ENCODE peak calls at places on chromosomes 5 and 9, in eight cellular contexts. T is CD8-positive, alpha-beta T cell; M is fibroblast of the aortic adventitia; K is BJ; Q is NCI-H2081 treated with DMSO at 0.1 percent for 48 hours; G is foreskin fibroblast; I is stimulated activated CD4-positive, alpha-beta T cell treated with anti-CD3 and anti-CD28 coated beads, TNF-alpha, amount 100 ng/mL, for 4 hours; F is DMS79 treated with DMSO at 0.1 percent for 48 hours. O is an unnamed sample.

GRCh38 chr9:97559111-97559514 is 57.6 kb downstream of the TMOD1 start:
- DNase-seq in T (no peak), M (no peak), K (no peak), I (no peak), F (no peak), Q (no peak), G (no peak), O (no peak)

GRCh38 chr9:128733256-128733655 is 9.3 kb upstream of the ZDHHC12 start:
- DNase-seq in F (peak; percentile 18), G (peak; percentile 81), T (no peak), M (peak; percentile 74), Q (peak; percentile 56), I (no peak), K (no peak), O (peak; percentile 87)

GRCh38 chr5:112636288-112636731 is 101.4 kb upstream of the APC start:
- DNase-seq in F (no peak), K (no peak), I (no peak), M (no peak), T (no peak), Q (no peak), G (no peak), O (no peak)

GRCh38 chr5:146877783-146878470 is 630 bp downstream of the PPP2R2B start:
- DNase-seq in Q (no peak), M (peak; percentile 4), I (no peak), G (peak; percentile 0), F (no peak), K (no peak), T (peak; percentile 7), O (no peak)

GRCh38 chr9:126424511-126424910 is 97.9 kb downstream of the MVB12B start:
- DNase-seq in I (no peak), F (no peak), T (no peak), G (no peak), Q (no peak), M (no peak), K (no peak), O (no peak)

GRCh38 chr5:147234825-147235635 is at the start of gene STK32A:
- DNase-seq in T (no peak), Q (no peak), G (peak; percentile 19), M (no peak), F (peak; percentile 63), K (no peak), I (no peak), O (no peak)

GRCh38 chr5:173003360-173003759 is 19.8 kb downstream of the ATP6V0E1 start:
- DNase-seq in K (no peak), T (no peak), G (no peak), I (no peak), F (no peak), Q (no peak), M (no peak), O (no peak)

GRCh38 chr9:37146372-37146771 is 26.0 kb downstream of the ZCCHC7 start:
- DNase-seq in F (no peak), M (no peak), Q (no peak), K (no peak), I (no peak), T (no peak), G (no peak), O (peak; percentile 53)

GRCh38 chr9:111891910-111892499 is 4.6 kb upstream of the UGCG start:
- DNase-seq in Q (no peak), G (peak; percentile 51), K (no peak), F (no peak), T (no peak), M (peak; percentile 30), I (no peak), O (no peak)

GRCh38 chr5:42949348-42950090 is 90.6 kb downstream of the ANXA2R start:
- DNase-seq in M (peak; percentile 82), G (peak; percentile 90), Q (no peak), K (no peak), F (peak; percentile 34), I (peak; percentile 36), T (peak; percentile 32), O (peak; percentile 88)

GRCh38 chr5:62268239-62268638 is 37.8 kb upstream of the KIF2A start:
- DNase-seq in I (no peak), Q (no peak), F (peak; percentile 50), T (no peak), K (no peak), M (peak; percentile 27), G (no peak), O (no peak)

GRCh38 chr5:16345454-16345853 is 120.1 kb downstream of the ZNF622 start:
- DNase-seq in I (no peak), G (no peak), M (no peak), F (no peak), Q (no peak), T (no peak), K (no peak), O (no peak)

GRCh38 chr9:134293576-134294227 is 32.6 kb upstream of the RXRA start:
- DNase-seq in F (no peak), I (no peak), Q (no peak), T (no peak), M (peak; percentile 62), K (peak; percentile 6), G (peak; percentile 62), O (no peak)

GRCh38 chr5:1254196-1254595 is 29.0 kb downstream of the SLC6A18 start:
- DNase-seq in M (no peak), G (no peak), T (no peak), F (no peak), K (no peak), Q (no peak), I (no peak), O (no peak)

GRCh38 chr5:112878760-112879159 is 17.7 kb downstream of the SRP19 start:
- DNase-seq in T (peak; percentile 40), F (no peak), I (peak; percentile 26), M (no peak), Q (no peak), G (no peak), K (no peak), O (no peak)

GRCh38 chr5:131671994-131672655 is 37.1 kb upstream of the RAPGEF6 start:
- DNase-seq in M (peak; percentile 100), I (no peak), G (peak; percentile 85), K (peak; percentile 92), Q (no peak), F (no peak), T (no peak), O (no peak)

GRCh38 chr5:133047404-133047803 is 4.4 kb upstream of the HSPA4 start:
- DNase-seq in F (no peak), G (no peak), M (no peak), I (no peak), Q (no peak), T (no peak), K (no peak), O (no peak)

GRCh38 chr5:97297063-97297715 is 114.1 kb upstream of the RIOK2 start:
- DNase-seq in I (no peak), G (peak; percentile 58), F (no peak), T (no peak), M (peak; percentile 1), Q (peak; percentile 24), K (no peak), O (peak; percentile 58)

GRCh38 chr5:172188893-172189692 is 1.1 kb upstream of the STK10 start:
- DNase-seq in T (no peak), I (no peak), M (no peak), Q (no peak), F (no peak), G (peak; percentile 21), K (no peak), O (no peak)

GRCh38 chr5:36875789-36876388 is 680 bp upstream of the NIPBL start:
- DNase-seq in K (no peak), Q (peak; percentile 77), T (peak; percentile 68), F (peak; percentile 45), M (peak; percentile 71), I (peak; percentile 54), G (peak; percentile 93), O (peak; percentile 89)

GRCh38 chr5:80255425-80255751 is 460 bp downstream of the SERINC5 start:
- DNase-seq in M (peak; percentile 59), G (peak; percentile 85), Q (no peak), T (peak; percentile 29), F (peak; percentile 32), I (no peak), K (no peak), O (peak; percentile 68)

GRCh38 chr5:93588586-93589347 is 5.7 kb downstream of the NR2F1 start:
- DNase-seq in K (no peak), I (no peak), M (no peak), F (peak; percentile 25), G (no peak), T (no peak), Q (no peak), O (no peak)

GRCh38 chr5:102782245-102782872 is 27.3 kb downstream of the PAM start:
- DNase-seq in I (no peak), M (no peak), T (no peak), Q (no peak), K (no peak), G (no peak), F (no peak), O (no peak)

GRCh38 chr9:102514541-102514940 is 480.6 kb upstream of the CYLC2 start:
- DNase-seq in I (no peak), Q (no peak), M (no peak), G (no peak), K (no peak), F (no peak), T (no peak), O (no peak)

GRCh38 chr9:2158729-2159128 is 143.6 kb downstream of the SMARCA2 start:
- DNase-seq in I (no peak), M (peak; percentile 32), Q (no peak), K (no peak), T (no peak), F (no peak), G (no peak), O (no peak)

GRCh38 chr9:82934949-82935348 is 128.0 kb downstream of the RASEF start:
- DNase-seq in G (peak; percentile 42), Q (no peak), M (peak; percentile 78), T (no peak), F (no peak), K (no peak), I (no peak), O (no peak)

GRCh38 chr9:91949293-91949945 is 609 bp downstream of the ROR2 start:
- DNase-seq in G (peak; percentile 39), M (no peak), K (no peak), Q (no peak), I (no peak), F (no peak), T (no peak), O (peak; percentile 66)

GRCh38 chr9:134689320-134690181 is 47.9 kb downstream of the COL5A1 start:
- DNase-seq in K (no peak), I (no peak), F (no peak), M (peak; percentile 67), T (no peak), G (peak; percentile 83), Q (no peak), O (peak; percentile 51)

GRCh38 chr5:156015137-156015536 is 311.8 kb upstream of the SGCD start:
- DNase-seq in I (no peak), Q (no peak), G (no peak), T (no peak), M (no peak), F (no peak), K (no peak), O (no peak)

GRCh38 chr9:130634191-130634768 is 30.1 kb upstream of the PRDM12 start:
- DNase-seq in K (no peak), M (no peak), I (no peak), F (no peak), T (no peak), Q (no peak), G (no peak), O (no peak)

GRCh38 chr5:134503088-134503936 is 22.2 kb upstream of the JADE2 start:
- DNase-seq in Q (no peak), I (peak; percentile 45), K (peak; percentile 94), T (peak; percentile 46), F (no peak), M (peak; percentile 98), G (peak; percentile 98), O (peak; percentile 98)

GRCh38 chr9:129359871-129360536 is 181.9 kb upstream of the IER5L start:
- DNase-seq in M (no peak), G (no peak), Q (no peak), K (no peak), F (peak; percentile 9), I (no peak), T (no peak), O (no peak)

GRCh38 chr9:125787715-125788114 is 40.5 kb downstream of the PBX3 start:
- DNase-seq in G (no peak), K (no peak), Q (no peak), F (no peak), I (no peak), T (no peak), M (no peak), O (no peak)

GRCh38 chr5:142290574-142291299 is 34.1 kb downstream of the SPRY4 start:
- DNase-seq in M (peak; percentile 68), G (peak; percentile 62), T (no peak), K (no peak), F (no peak), I (no peak), Q (no peak), O (no peak)

O was measured in NB4.